ENCODE peak calls at places on chromosomes 12 and 14, in ten cellular contexts. W is NCI-H2081, Z is substantia nigra, F is mesendoderm, I is occipital lobe, P is HTR-8/SVneo, H is GM12892, A is fibroblast of the aortic adventitia, S is C1 segment of cervical spinal cord, K is NCI-H1105 treated with DMSO at 0.1 percent for 48 hours. V is an unnamed sample.

GRCh38 chr14:64454671-64455070 is 10.6 kb upstream of the AKAP5 start:
- DNase-seq in W (no peak), Z (no peak), F (no peak), I (no peak), P (no peak), H (no peak), A (no peak), S (no peak), K (no peak), V (no peak)

GRCh38 chr12:102736328-102736727 is 180.7 kb downstream of the PAH start:
- DNase-seq in W (no peak), Z (no peak), F (no peak), I (no peak), P (no peak), H (no peak), A (no peak), S (no peak), K (no peak), V (no peak)

GRCh38 chr12:104291867-104292524 is 11.5 kb upstream of the EID3 start:
- DNase-seq in W (no peak), Z (no peak), F (peak), I (no peak), P (no peak), H (no peak), A (peak), S (no peak), K (peak), V (no peak)

GRCh38 chr12:77578471-77579262 is 252.0 kb upstream of the NAV3 start:
- DNase-seq in W (no peak), Z (no peak), F (no peak), I (no peak), P (no peak), H (no peak), A (peak), S (no peak), K (no peak), V (no peak)

GRCh38 chr14:52695481-52696091 is at the start of gene ERO1A:
- DNase-seq in W (peak), Z (peak), F (peak), I (peak), P (peak), H (peak), A (peak), S (peak), K (peak), V (peak)

GRCh38 chr14:91269076-91269991 is 24.8 kb upstream of the GPR68 start:
- DNase-seq in W (no peak), Z (no peak), F (no peak), I (no peak), P (no peak), H (no peak), A (peak), S (no peak), K (no peak), V (no peak)

GRCh38 chr14:88791629-88792571 is 853 bp downstream of the EML5 start:
- DNase-seq in W (peak), Z (peak), F (peak), I (peak), P (no peak), H (peak), A (no peak), S (peak), K (peak), V (peak)

GRCh38 chr12:79121486-79121885 is 256.9 kb downstream of the SYT1 start:
- DNase-seq in W (no peak), Z (no peak), F (peak), I (no peak), P (peak), H (no peak), A (peak), S (no peak), K (no peak), V (no peak)

GRCh38 chr12:93197067-93197593 is 180.6 kb upstream of the NUDT4 start:
- DNase-seq in W (no peak), Z (no peak), F (no peak), I (no peak), P (no peak), H (no peak), A (peak), S (no peak), K (no peak), V (no peak)

GRCh38 chr12:117047810-117048584 is 51.2 kb downstream of the TESC start:
- DNase-seq in W (no peak), Z (no peak), F (peak), I (no peak), P (peak), H (no peak), A (peak), S (no peak), K (no peak), V (no peak)

GRCh38 chr12:131287015-131287937 is 333.6 kb downstream of the ADGRD1 start:
- DNase-seq in W (no peak), Z (no peak), F (no peak), I (no peak), P (no peak), H (no peak), A (no peak), S (no peak), K (no peak), V (no peak)

GRCh38 chr12:121223283-121223946 is 13.5 kb downstream of the P2RX4 start:
- DNase-seq in W (no peak), Z (no peak), F (peak), I (no peak), P (no peak), H (no peak), A (no peak), S (no peak), K (no peak), V (no peak)

GRCh38 chr14:103727313-103728000 is 11.8 kb downstream of the ZFYVE21 start:
- DNase-seq in W (no peak), Z (no peak), F (no peak), I (peak), P (no peak), H (no peak), A (no peak), S (no peak), K (no peak), V (peak)

GRCh38 chr12:53825246-53826081 is 73.7 kb upstream of the CISTR start:
- DNase-seq in W (no peak), Z (no peak), F (no peak), I (no peak), P (no peak), H (no peak), A (no peak), S (no peak), K (no peak), V (no peak)

V was measured in posterior cingulate gyrus.